ENCODE peak calls at places on chromosome 13, in ten cellular contexts. T is AG04449; C is AG10803; S is Calu3; Y is HepG2; L is CD8-positive, alpha-beta T cell; U is WTC11; I is breast epithelium; J is foreskin fibroblast; X is brain microvascular endothelial cell. G is an unnamed sample.

GRCh38 chr13:52026246-52026626 is 1.7 kb downstream of the UTP14C start:
- DNase-seq in S (no peak), Y (peak), C (no peak), I (no peak), L (no peak), T (no peak), X (no peak), J (no peak), U (no peak), G (no peak)

GRCh38 chr13:113126265-113127150 is 3.9 kb downstream of the F10 start:
- DNase-seq in C (no peak), T (no peak), J (no peak), Y (no peak), L (no peak), I (peak), S (no peak), X (no peak), U (no peak), G (peak)

GRCh38 chr13:19618925-19619324 is 14.5 kb upstream of the MPHOSPH8 start:
- DNase-seq in L (no peak), I (no peak), T (no peak), U (peak), S (peak), Y (peak), X (peak), C (peak), J (peak), G (no peak)

GRCh38 chr13:113771709-113772331 is 12.8 kb downstream of the TMEM255B start:
- DNase-seq in T (no peak), C (no peak), L (no peak), S (no peak), J (peak), Y (no peak), I (no peak), U (no peak), X (no peak), G (no peak)

GRCh38 chr13:64278493-64278892 is 2862.8 kb upstream of the PCDH20 start:
- DNase-seq in X (peak), Y (no peak), S (no peak), U (no peak), C (peak), T (no peak), L (no peak), I (no peak), J (peak), G (no peak)

GRCh38 chr13:108402850-108403249 is 133.3 kb downstream of the TNFSF13B start:
- DNase-seq in S (no peak), I (no peak), L (no peak), C (no peak), J (no peak), Y (no peak), U (no peak), X (no peak), T (no peak), G (no peak)

GRCh38 chr13:95229855-95230254 is 71.4 kb downstream of the ABCC4 start:
- DNase-seq in C (no peak), Y (no peak), U (no peak), S (no peak), J (no peak), I (no peak), T (no peak), L (no peak), X (no peak), G (no peak)

GRCh38 chr13:37791699-37792098 is 77.9 kb downstream of the TRPC4 start:
- DNase-seq in X (peak), I (no peak), J (no peak), U (no peak), L (no peak), T (no peak), S (no peak), Y (no peak), C (peak), G (no peak)

GRCh38 chr13:90445179-90445578 is 902.3 kb upstream of the MIR17HG start:
- DNase-seq in I (no peak), L (no peak), C (peak), T (peak), Y (no peak), J (peak), X (peak), S (peak), U (no peak), G (no peak)

GRCh38 chr13:73201601-73202000 is 142.8 kb downstream of the KLF5 start:
- DNase-seq in C (peak), U (no peak), Y (no peak), T (no peak), X (no peak), J (no peak), I (no peak), S (no peak), L (no peak), G (no peak)

GRCh38 chr13:18964942-18965341 is 216.7 kb downstream of the TUBA3C start:
- DNase-seq in T (no peak), S (no peak), J (no peak), I (no peak), Y (no peak), U (no peak), L (no peak), X (no peak), C (no peak), G (no peak)

GRCh38 chr13:28137556-28137955 is 789 bp upstream of the PAN3 start:
- DNase-seq in S (no peak), I (no peak), C (no peak), L (no peak), X (no peak), J (no peak), U (no peak), T (no peak), Y (no peak), G (no peak)

GRCh38 chr13:112859128-112859816 is 109.7 kb upstream of the MCF2L start:
- DNase-seq in L (no peak), X (no peak), T (no peak), J (no peak), I (no peak), U (no peak), S (no peak), C (no peak), Y (no peak), G (peak)

GRCh38 chr13:25267715-25268114 is 19.6 kb downstream of the MTMR6 start:
- DNase-seq in L (no peak), U (no peak), S (no peak), X (no peak), T (no peak), Y (no peak), J (no peak), C (peak), I (no peak), G (no peak)

GRCh38 chr13:31946091-31946770 is 85.3 kb upstream of the FRY start:
- DNase-seq in L (no peak), S (no peak), C (peak), Y (no peak), U (no peak), J (no peak), T (no peak), I (no peak), X (no peak), G (no peak)

GRCh38 chr13:66805657-66806056 is 424.5 kb downstream of the PCDH9 start:
- DNase-seq in T (no peak), X (peak), I (no peak), S (no peak), Y (no peak), J (peak), U (no peak), C (no peak), L (no peak), G (no peak)

GRCh38 chr13:78599911-78600310 is 3.4 kb downstream of the POU4F1 start:
- DNase-seq in I (no peak), U (no peak), X (no peak), S (no peak), T (no peak), Y (no peak), J (no peak), C (no peak), L (no peak), G (no peak)

GRCh38 chr13:95553614-95554385 is 1.3 kb downstream of the CLDN10 start:
- DNase-seq in I (no peak), L (no peak), Y (no peak), C (no peak), U (peak), T (no peak), X (no peak), J (no peak), S (no peak), G (peak)

GRCh38 chr13:46179576-46180368 is 2.2 kb downstream of the LCP1 start:
- DNase-seq in I (no peak), T (no peak), J (no peak), U (no peak), C (no peak), S (no peak), X (no peak), L (peak), Y (no peak), G (no peak)

GRCh38 chr13:111547726-111548273 is 227.4 kb downstream of the TEX29 start:
- DNase-seq in S (no peak), Y (no peak), U (no peak), L (no peak), T (no peak), C (no peak), I (no peak), X (no peak), J (no peak), G (no peak)

GRCh38 chr13:87777395-87777794 is 106.2 kb downstream of the SLITRK5 start:
- DNase-seq in S (no peak), X (no peak), T (no peak), J (no peak), U (no peak), I (no peak), C (no peak), Y (peak), L (no peak), G (no peak)

GRCh38 chr13:82938644-82939043 is 943.6 kb downstream of the SLITRK1 start:
- DNase-seq in T (no peak), C (no peak), L (no peak), S (no peak), J (no peak), X (no peak), I (no peak), Y (no peak), U (no peak), G (no peak)

GRCh38 chr13:29523199-29523931 is 72.1 kb downstream of the SLC7A1 start:
- DNase-seq in T (no peak), U (no peak), C (peak), L (no peak), J (peak), Y (no peak), X (peak), I (no peak), S (no peak), G (no peak)

GRCh38 chr13:113542751-113543424 is 41.7 kb upstream of the TFDP1 start:
- DNase-seq in U (no peak), C (no peak), L (no peak), X (no peak), I (peak), S (no peak), Y (no peak), T (no peak), J (no peak), G (peak)

GRCh38 chr13:113742000-113742441 is 17.0 kb upstream of the TMEM255B start:
- DNase-seq in I (no peak), J (peak), C (peak), T (no peak), U (peak), S (peak), L (no peak), X (no peak), Y (peak), G (peak)

GRCh38 chr13:27533155-27533643 is 82.8 kb upstream of the MTIF3 start:
- DNase-seq in L (peak), T (no peak), I (peak), C (peak), Y (peak), J (peak), X (peak), S (peak), U (peak), G (peak)

GRCh38 chr13:102654786-102655185 is 40.1 kb downstream of the METTL21C start:
- DNase-seq in T (no peak), X (no peak), C (no peak), S (no peak), J (no peak), L (no peak), Y (no peak), U (no peak), I (no peak), G (no peak)

GRCh38 chr13:101757446-101758039 is 305.1 kb downstream of the ITGBL1 start:
- DNase-seq in T (no peak), U (no peak), C (peak), X (no peak), J (peak), I (no peak), Y (no peak), S (no peak), L (no peak), G (no peak)

GRCh38 chr13:29901714-29902631 is 51.6 kb upstream of the UBL3 start:
- DNase-seq in Y (no peak), U (no peak), C (peak), T (peak), L (peak), X (peak), I (no peak), S (peak), J (peak), G (no peak)

GRCh38 chr13:61600360-61601033 is 184.8 kb upstream of the PCDH20 start:
- DNase-seq in X (no peak), J (no peak), Y (no peak), L (no peak), T (no peak), I (no peak), S (no peak), U (no peak), C (no peak), G (no peak)

GRCh38 chr13:21022694-21023325 is 38.6 kb downstream of the LATS2 start:
- DNase-seq in T (no peak), L (no peak), I (no peak), Y (peak), S (no peak), J (no peak), U (peak), C (no peak), X (no peak), G (no peak)

GRCh38 chr13:61685683-61686013 is 270.0 kb upstream of the PCDH20 start:
- DNase-seq in I (no peak), C (no peak), J (no peak), Y (peak), S (no peak), T (no peak), U (peak), L (no peak), X (no peak), G (no peak)

GRCh38 chr13:80086304-80086721 is 254.6 kb downstream of the SPRY2 start:
- DNase-seq in S (no peak), C (no peak), X (no peak), L (no peak), I (no peak), T (no peak), Y (no peak), U (no peak), J (no peak), G (no peak)

GRCh38 chr13:111861766-111862366 is 205.1 kb upstream of the SOX1 start:
- DNase-seq in S (no peak), C (no peak), I (no peak), Y (no peak), L (no peak), X (no peak), J (no peak), T (no peak), U (no peak), G (no peak)

GRCh38 chr13:99214232-99214631 is 13.6 kb downstream of the UBAC2 start:
- DNase-seq in L (no peak), T (no peak), C (no peak), J (no peak), Y (no peak), I (no peak), S (no peak), U (no peak), X (no peak), G (no peak)

GRCh38 chr13:48175200-48175599 is 57.8 kb upstream of the ITM2B start:
- DNase-seq in L (no peak), X (no peak), J (no peak), U (no peak), T (no peak), I (no peak), S (no peak), Y (no peak), C (no peak), G (no peak)

GRCh38 chr13:49495783-49496762 is at the start of gene PHF11:
- DNase-seq in T (no peak), X (peak), J (peak), S (peak), C (peak), L (peak), U (peak), Y (peak), I (peak), G (peak)

GRCh38 chr13:33816912-33817311 is 1.0 kb upstream of the RFC3 start:
- DNase-seq in Y (no peak), L (no peak), X (no peak), J (no peak), C (no peak), S (no peak), T (no peak), U (no peak), I (no peak), G (no peak)

DNA sequence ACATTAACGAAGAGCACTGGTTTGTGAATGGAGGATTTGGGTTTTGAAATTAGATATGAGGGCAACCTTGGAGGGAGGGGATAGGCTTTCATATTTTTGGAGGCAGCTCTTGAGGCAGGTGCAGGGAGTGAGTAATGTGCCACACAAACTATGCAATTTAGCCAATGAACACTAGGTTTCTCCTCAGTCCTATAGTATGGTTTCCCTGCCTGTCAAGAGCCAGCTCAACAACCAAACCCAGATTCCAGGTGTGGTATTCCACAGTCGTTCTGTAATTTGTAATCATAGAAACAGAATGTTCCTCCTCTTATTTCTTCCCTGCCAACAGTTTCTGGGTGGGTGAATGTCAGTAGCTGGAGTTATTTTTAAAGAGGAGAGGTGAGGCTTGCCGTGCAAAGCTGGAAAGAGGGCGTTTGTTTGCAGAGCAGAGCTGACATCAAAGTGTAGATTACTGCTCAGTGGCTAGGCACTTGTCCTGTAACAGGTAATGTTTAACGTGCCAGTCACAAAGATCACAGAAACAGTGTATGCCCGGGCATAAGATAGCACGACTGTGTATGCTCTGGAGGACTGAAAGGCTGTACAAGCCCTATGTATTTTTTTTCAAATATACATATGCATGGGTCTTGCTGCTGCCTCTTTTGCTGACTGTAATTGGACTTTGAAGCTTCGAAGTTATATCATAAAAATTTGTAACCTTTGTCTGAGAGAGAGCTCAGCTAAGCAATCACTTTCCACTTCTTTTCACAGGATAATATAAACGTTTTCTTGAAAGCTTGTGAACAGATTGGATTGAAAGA is 124.3 kb downstream of the LMO7 start:
- DNase-seq in C (no peak), X (no peak), U (no peak), S (peak), L (no peak), J (no peak), T (no peak), I (no peak), Y (peak), G (no peak)
- TF ChIP-seq CTCF in C (peak), X (peak), U (no peak), S (no peak), L (peak), J (no peak), T (no peak), I (no peak), Y (peak), G (no peak)

DNA sequence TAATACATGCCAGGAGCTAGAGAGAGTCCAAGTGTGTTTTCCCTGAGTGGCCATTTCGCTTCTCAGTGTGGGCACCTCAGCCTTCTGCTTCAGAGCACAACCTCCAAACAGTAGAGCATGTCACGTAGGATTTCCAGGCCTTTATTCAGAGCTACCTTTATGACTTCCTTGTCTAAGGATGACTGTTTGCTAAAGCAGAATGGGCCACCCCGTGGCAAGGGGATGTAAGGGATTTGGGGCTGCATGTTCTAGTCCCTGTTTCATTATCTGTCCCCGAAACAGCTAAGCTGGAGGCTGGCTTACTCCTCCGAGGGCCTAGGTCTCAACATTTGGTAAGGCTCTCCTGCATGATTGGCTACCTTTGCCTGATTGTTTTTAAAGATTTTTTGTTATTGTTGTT is 6.0 kb downstream of the RNASEH2B start:
- DNase-seq in J (no peak), I (no peak), U (peak), L (no peak), X (no peak), C (no peak), T (no peak), S (no peak), Y (no peak), G (no peak)
- TF ChIP-seq CTCF in J (no peak), I (no peak), U (no peak), L (no peak), X (no peak), C (no peak), T (no peak), S (no peak), Y (no peak), G (no peak)

GRCh38 chr13:109990296-109990695 is 203.9 kb upstream of the IRS2 start:
- DNase-seq in X (no peak), S (no peak), T (no peak), Y (no peak), U (no peak), I (no peak), C (no peak), J (no peak), L (no peak), G (no peak)
- TF ChIP-seq CTCF in X (no peak), S (no peak), T (no peak), Y (no peak), U (no peak), I (no peak), C (no peak), J (no peak), L (no peak), G (no peak)

GRCh38 chr13:94192576-94192975 is 286.9 kb downstream of the DCT start:
- DNase-seq in J (no peak), C (no peak), Y (peak), T (no peak), S (no peak), X (peak), I (no peak), U (peak), L (no peak), G (peak)
- TF ChIP-seq CTCF in J (no peak), C (peak), Y (peak), T (peak), S (no peak), X (peak), I (peak), U (peak), L (no peak), G (peak)